ENCODE peak calls at places on chromosome 2, in six cellular contexts. B is choroid plexus epithelial cell, V is GM23248, O is tibial artery, C is uterus, U is fibroblast of pulmonary artery. X is an unnamed sample.

GRCh38 chr2:168056242-168056641 is 191.2 kb downstream of the STK39 start:
- DNase-seq in B (no peak), V (no peak), O (no peak), C (no peak), U (no peak), X (no peak)

GRCh38 chr2:239303711-239304532 is 96.9 kb downstream of the HDAC4 start:
- DNase-seq in B (no peak), V (no peak), O (no peak), C (peak; percentile 13), U (no peak), X (peak; percentile 22)

GRCh38 chr2:25586726-25587144 is 86.6 kb downstream of the DTNB start:
- DNase-seq in B (peak; percentile 36), V (no peak), O (no peak), C (no peak), U (no peak), X (peak; percentile 42)

GRCh38 chr2:58428286-58428552 is 187.1 kb upstream of the FANCL start:
- DNase-seq in B (peak; percentile 8), V (peak; percentile 45), O (no peak), C (no peak), U (peak; percentile 3), X (no peak)

GRCh38 chr2:240401781-240402551 is 33.5 kb upstream of the GPC1 start:
- DNase-seq in B (no peak), V (no peak), O (peak; percentile 5), C (no peak), U (no peak), X (no peak)

GRCh38 chr2:148549001-148549400 is 95.5 kb upstream of the EPC2 start:
- DNase-seq in B (no peak), V (no peak), O (no peak), C (no peak), U (no peak), X (no peak)

GRCh38 chr2:50635824-50636223 is 396.1 kb downstream of the NRXN1 start:
- DNase-seq in B (no peak), V (no peak), O (no peak), C (no peak), U (no peak), X (no peak)

GRCh38 chr2:172554352-172555271 is 1.3 kb upstream of the PDK1 start:
- DNase-seq in B (peak; percentile 10), V (no peak), O (no peak), C (no peak), U (no peak), X (no peak)

GRCh38 chr2:241867776-241868420 is 1.6 kb upstream of the RTP5 start:
- DNase-seq in B (no peak), V (peak; percentile 17), O (no peak), C (no peak), U (no peak), X (no peak)

GRCh38 chr2:235669983-235670962 is 176.4 kb downstream of the AGAP1 start:
- DNase-seq in B (peak; percentile 87), V (peak; percentile 96), O (peak; percentile 50), C (peak; percentile 63), U (peak; percentile 80), X (peak; percentile 68)
- H3K4me3 ChIP-seq in B (peak overlapping the region; percentile 59), V (peak overlapping the region; percentile 77), O (peak overlapping the region; percentile 69), C (peak overlapping the region; percentile 41), U (peak overlapping the region; percentile 42), X (peak overlapping the region; percentile 66)

GRCh38 chr2:55926246-55926645 is 2.7 kb upstream of the EFEMP1 start:
- DNase-seq in B (no peak), V (no peak), O (no peak), C (no peak), U (no peak), X (no peak)

GRCh38 chr2:55923091-55923977 is at the start of gene EFEMP1:
- DNase-seq in B (peak; percentile 74), V (peak; percentile 79), O (peak; percentile 83), C (peak; percentile 83), U (peak; percentile 82), X (peak; percentile 45)

GRCh38 chr2:55926974-55927373 is 3.4 kb upstream of the EFEMP1 start:
- DNase-seq in B (no peak), V (no peak), O (no peak), C (no peak), U (no peak), X (no peak)

GRCh38 chr2:55922488-55922887 is 1.1 kb downstream of the EFEMP1 start:
- DNase-seq in B (peak; percentile 80), V (peak; percentile 16), O (no peak), C (peak; percentile 49), U (peak; percentile 77), X (no peak)

DNA sequence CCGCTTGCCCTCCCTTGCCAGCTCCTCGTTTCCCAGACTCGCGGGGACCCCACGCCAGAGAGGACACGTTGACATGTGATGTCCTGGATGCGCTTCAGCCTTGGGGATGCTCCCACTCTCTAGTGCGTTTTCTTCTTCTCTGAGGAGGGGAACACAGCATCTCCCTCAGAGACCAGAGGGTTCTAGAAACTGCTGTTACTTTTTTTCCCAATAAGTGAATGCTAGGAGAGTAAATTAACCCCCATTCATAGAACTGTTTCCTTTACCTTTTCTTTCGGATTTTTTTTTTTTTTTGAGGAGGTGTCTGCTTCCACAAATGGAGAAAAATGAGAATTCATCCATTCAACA is 370 bp upstream of the EFEMP1 start:
- DNase-seq in B (no peak), V (no peak), O (no peak), C (no peak), U (no peak), X (no peak)
- H3K4me3 ChIP-seq in B (peak overlapping the region; percentile 91), V (peak overlapping the region; percentile 97), O (peak overlapping the region; percentile 74), C (peak overlapping the region; percentile 73), U (peak overlapping the region; percentile 93), X (peak overlapping the region; percentile 54)

DNA sequence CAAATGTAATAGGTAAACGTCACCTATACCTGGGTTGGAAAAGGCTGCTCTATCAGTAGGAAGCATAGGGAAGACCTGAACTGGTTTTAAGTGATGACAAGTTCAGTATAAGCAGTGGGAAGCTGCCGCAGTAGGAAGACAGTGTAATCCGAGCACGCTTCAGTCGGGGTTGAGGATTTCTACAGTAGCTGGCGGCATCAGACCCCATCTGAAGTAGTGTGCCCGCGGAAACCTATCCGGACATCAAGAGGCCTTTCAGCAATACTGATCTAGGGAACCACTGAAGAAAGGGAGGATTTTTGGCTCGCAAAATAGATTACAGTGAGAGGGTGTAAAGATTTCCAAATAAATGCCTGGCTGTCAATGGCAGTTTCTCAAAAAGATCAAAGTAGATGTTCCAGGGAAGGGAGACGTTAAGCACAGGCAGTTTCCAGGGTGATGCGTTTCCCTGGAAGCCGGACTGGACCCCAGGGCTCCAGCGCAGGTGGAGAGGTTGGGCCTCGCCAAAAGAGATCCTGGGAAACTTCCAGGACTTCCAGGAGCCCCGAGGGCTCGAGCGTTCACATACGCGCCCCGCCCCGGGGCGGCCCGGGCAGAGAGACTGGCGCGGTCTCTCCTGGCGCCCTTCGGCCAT is 5.3 kb downstream of the LOXL3 start:
- DNase-seq in B (no peak), V (peak; percentile 32), O (no peak), C (no peak), U (no peak), X (no peak)
- H3K4me3 ChIP-seq in B (peak overlapping the region; percentile 58), V (peak overlapping the region; percentile 69), O (peak overlapping the region; percentile 65), C (peak overlapping the region; percentile 27), U (peak overlapping the region; percentile 58), X (peak overlapping the region; percentile 69)

GRCh38 chr2:74149249-74149530 is 1.5 kb upstream of the BOLA3 start:
- DNase-seq in B (no peak), V (no peak), O (no peak), C (no peak), U (no peak), X (no peak)
- H3K4me3 ChIP-seq in B (no peak overlapping the region), V (no peak overlapping the region), O (no peak overlapping the region), C (no peak overlapping the region), U (no peak overlapping the region), X (peak overlapping the region; percentile 83)